ENCODE peak calls at places on chromosomes 12 and 14, in ten cellular contexts. W, J, F, R, O, X, T, A, Y and V are unnamed samples.

GRCh38 chr14:95915326-95915725 is 38.7 kb downstream of the TUNAR start:
- DNase-seq in J (no peak), F (no peak), A (no peak), X (no peak), O (no peak), R (no peak), T (no peak), Y (no peak), W (no peak), V (no peak)

GRCh38 chr12:130634866-130635265 is 81.2 kb downstream of the RIMBP2 start:
- DNase-seq in J (no peak), R (no peak), F (no peak), A (no peak), O (no peak), Y (no peak), T (no peak), X (no peak), W (no peak), V (no peak)

GRCh38 chr14:70317969-70318634 is 41.4 kb downstream of the COX16 start:
- DNase-seq in O (peak), Y (peak), F (peak), T (peak), J (peak), A (peak), X (peak), W (peak), R (no peak), V (peak)

GRCh38 chr12:95802482-95803264 is 12.1 kb upstream of the NTN4 start:
- DNase-seq in F (peak), A (no peak), X (peak), J (peak), R (no peak), Y (no peak), W (peak), T (peak), O (peak), V (peak)

GRCh38 chr14:100832311-100832960 is 6.5 kb downstream of the MEG3 start:
- DNase-seq in O (no peak), Y (no peak), F (no peak), J (no peak), W (no peak), T (no peak), A (no peak), R (no peak), X (no peak), V (no peak)

GRCh38 chr14:55276736-55277135 is 5.5 kb downstream of the FBXO34 start:
- DNase-seq in J (no peak), O (no peak), R (no peak), Y (no peak), W (no peak), T (no peak), A (no peak), X (no peak), F (no peak), V (no peak)

GRCh38 chr14:89767861-89768268 is 186.7 kb downstream of the EFCAB11 start:
- DNase-seq in R (no peak), O (peak), W (peak), J (peak), A (peak), F (peak), T (peak), X (no peak), Y (no peak), V (peak)

GRCh38 chr12:109760031-109760929 is 46.7 kb downstream of the FAM222A start:
- DNase-seq in X (no peak), O (no peak), Y (peak), T (no peak), F (no peak), R (peak), W (no peak), A (no peak), J (peak), V (no peak)

DNA sequence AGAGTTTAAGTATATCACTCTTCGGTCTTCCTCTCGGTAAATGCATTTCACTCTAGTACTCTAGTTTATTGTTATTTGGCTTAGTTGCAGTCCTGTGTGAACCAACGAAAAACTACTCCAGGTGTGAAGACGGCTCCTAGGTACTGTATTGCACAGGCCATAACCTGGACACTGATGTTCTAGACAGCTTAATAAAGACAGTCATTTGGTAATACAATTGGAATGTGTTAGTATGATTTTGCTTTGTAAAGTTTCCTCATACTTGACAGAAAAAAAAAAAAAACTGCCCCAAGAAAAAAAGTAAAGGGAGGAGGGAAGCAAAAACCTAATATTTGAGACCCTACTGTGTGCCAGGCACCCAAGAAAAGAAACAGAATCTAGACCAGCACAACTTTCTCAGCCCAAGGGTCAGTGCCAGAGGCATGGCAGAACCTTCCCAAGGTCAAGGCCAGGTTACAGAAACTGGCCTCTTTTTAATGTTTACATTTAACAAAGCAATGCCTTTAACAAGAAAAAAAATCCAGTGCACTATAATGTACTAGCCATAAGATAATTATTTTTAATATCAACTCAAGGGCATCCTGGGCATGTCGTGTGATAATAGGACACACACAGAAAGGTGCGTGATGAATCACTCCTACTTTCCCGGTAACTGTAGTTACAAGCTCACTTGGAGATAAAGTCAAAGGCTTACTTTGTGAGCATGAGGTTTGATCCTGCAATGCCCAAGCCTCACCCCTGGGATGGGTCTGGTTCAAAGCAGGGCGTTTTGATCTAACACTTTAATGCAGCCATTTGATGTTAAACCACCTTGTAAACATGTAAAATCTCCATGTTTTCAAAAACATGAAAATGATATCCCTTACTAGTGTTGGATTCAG is 110.6 kb downstream of the BMP4 start:
- DNase-seq in X (no peak), A (no peak), J (no peak), T (no peak), W (no peak), Y (no peak), O (no peak), R (no peak), F (no peak), V (peak)
- TF ChIP-seq CTCF in X (no peak), A (no peak), J (no peak), T (no peak), W (no peak), Y (no peak), O (no peak), R (no peak), F (no peak), V (no peak)

DNA sequence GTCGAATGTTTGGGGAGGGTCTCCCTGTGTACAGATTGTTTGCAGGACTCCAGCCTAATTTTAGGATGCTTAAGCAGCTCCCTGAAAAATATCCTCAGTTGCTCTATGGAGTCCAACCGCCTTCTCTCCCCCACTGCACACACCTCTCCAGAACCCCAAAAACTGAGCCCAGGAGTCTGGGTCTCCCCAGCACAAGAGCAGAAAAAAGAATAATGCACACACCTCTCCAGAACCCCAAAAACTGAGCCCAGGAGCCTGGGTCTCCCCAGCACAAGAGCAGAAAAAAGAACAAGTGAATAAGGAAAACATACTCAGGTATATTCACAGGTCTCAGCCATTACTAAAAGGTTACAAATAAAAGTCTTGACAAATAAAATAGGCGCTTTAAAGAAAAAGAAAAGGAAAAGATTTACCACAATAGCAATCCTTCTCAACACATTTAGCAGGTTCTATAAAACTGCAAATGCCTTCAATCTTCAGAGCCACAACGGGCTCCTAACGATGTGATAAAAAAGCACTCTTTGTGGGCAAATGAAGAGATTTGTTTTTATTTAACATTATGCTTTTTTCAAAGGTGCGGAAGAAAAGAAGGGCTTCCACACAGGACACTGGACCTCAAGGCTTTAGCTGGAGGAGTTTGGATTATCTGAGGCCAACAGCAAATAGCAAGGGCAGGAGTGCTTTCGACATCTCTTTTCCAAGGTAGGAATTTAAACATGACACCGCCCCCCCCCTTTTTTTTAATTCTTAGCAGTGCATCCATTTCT is 8.2 kb downstream of the BCL11B start:
- DNase-seq in Y (no peak), R (no peak), X (no peak), J (no peak), O (no peak), T (no peak), W (no peak), A (no peak), F (no peak), V (no peak)
- H3K4me3 ChIP-seq in Y (no peak), R (no peak), X (no peak), J (no peak), O (no peak), T (no peak), W (no peak), A (no peak), F (no peak), V (no peak)

DNA sequence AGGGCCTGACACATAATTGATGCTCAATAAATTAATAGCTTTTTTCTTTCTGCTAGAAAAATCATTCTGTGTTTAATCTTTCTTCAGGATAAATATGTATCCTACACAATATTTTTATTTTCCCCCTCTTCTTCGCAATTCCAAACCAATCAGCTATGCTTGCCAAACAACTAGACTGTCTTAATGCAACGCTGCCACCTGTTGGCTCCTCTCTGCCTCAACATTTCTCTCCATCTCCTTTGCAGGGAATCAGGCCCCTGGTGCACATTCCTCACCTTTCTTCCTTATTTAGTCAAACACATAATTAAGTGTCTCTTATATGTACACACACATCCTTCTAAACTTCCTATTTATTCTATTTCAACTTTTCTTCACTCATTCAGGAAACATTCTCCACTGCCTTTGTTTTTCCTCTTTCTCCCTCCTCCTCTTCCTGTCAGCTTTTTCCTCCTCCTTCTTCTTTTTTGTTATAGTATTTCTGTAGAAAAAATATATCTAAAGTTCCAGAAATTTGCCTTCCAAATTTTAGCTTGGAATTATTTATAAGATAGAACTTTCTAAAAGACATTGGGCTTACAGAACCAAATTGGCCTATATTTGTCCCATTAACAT is 406.0 kb downstream of the PRKD1 start:
- DNase-seq in A (no peak), T (no peak), X (no peak), Y (no peak), W (no peak), J (no peak), R (no peak), O (peak), F (no peak), V (peak)
- TF ChIP-seq CTCF in A (no peak), T (peak), X (peak), Y (no peak), W (peak), J (no peak), R (no peak), O (peak), F (no peak), V (peak)

DNA sequence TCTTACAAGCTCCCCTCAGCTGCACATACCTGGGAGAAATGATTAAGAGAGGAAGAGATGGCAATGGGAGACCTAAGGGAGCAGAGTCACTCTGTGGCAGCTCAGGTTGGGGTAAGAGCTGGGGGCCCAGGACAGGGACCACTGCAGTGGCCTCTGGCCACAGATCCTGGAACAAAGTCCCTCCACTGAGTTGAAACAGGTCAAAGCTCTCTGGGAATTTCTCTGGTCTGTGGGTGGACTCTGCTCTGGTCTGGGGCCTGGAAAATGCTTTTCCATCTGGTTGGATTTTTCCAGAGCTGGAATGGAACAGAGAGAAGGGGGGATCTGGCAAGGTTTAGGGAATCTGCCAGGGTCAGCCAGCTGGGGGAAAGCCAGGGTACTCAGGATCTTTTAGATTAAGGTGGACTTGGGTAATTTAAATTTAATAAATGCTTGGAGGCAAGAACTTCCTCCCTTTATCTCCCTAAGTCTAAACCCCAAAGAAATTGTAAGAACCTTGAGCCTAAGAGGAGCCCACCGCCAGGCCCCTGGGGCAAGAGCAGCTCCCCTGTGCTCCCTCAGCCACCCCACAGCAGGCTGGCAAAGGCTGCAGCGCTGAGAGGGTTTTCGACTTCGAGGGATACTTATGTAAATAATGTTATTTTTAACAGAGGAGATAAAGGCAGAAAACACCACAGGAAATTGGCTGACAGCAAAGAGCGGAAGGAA is 3.7 kb downstream of the HOXC10 start:
- DNase-seq in R (no peak), A (no peak), F (no peak), X (no peak), J (no peak), W (no peak), O (no peak), Y (no peak), T (no peak), V (no peak)
- H3K4me3 ChIP-seq in R (no peak), A (no peak), F (no peak), X (no peak), J (no peak), W (peak), O (no peak), Y (no peak), T (peak), V (no peak)

GRCh38 chr12:22231836-22232235 is 102.7 kb downstream of the ST8SIA1 start:
- DNase-seq in W (no peak), R (no peak), A (no peak), O (peak), X (no peak), J (no peak), Y (no peak), T (no peak), F (no peak), V (no peak)
- TF ChIP-seq CTCF in W (no peak), R (no peak), A (no peak), O (peak), X (peak), J (no peak), Y (no peak), T (no peak), F (no peak), V (peak)

DNA sequence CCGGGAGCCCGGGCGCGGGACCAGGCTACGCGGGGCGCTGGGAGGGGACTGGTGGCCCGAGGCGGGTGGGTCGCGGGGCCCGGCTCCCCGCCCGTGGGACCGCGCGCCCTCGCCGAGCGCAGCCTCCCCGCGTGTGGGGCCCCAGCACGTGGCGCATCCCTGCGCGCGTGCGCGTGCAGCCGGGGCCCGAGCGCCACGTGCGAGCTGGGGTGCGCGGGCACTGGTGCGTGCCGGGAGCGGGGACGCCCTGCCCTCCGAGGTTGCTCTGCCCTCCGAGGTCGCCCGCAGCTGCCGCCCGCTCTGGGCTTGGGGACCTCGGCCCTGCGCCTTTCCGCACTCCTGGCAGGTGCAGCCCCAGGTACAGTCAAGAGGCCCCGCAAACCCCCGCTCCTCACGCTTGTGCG is 365 bp upstream of the CCDC88C start:
- DNase-seq in R (no peak), O (no peak), X (no peak), Y (peak), W (no peak), T (no peak), F (no peak), J (peak), A (no peak), V (no peak)
- H3K4me3 ChIP-seq in R (peak), O (no peak), X (no peak), Y (peak), W (peak), T (no peak), F (peak), J (peak), A (peak), V (peak)

GRCh38 chr14:105142651-105143450 is 25.7 kb downstream of the JAG2 start:
- DNase-seq in W (no peak), F (no peak), J (no peak), R (peak), A (no peak), X (no peak), T (no peak), O (no peak), Y (no peak), V (no peak)
- TF ChIP-seq CTCF in W (no peak), F (no peak), J (no peak), R (no peak), A (no peak), X (no peak), T (no peak), O (no peak), Y (no peak), V (no peak)